ENCODE peak calls at places on chromosomes 4 and X, in five cellular contexts. O is pancreas, U is endodermal cell, Z is upper lobe of right lung, V is mammary epithelial cell. T is an unnamed sample.

GRCh38 chrX:103158317-103158621 is 56.6 kb upstream of the BEX4 start:
- DNase-seq in O (no peak), U (no peak), Z (no peak), V (no peak), T (no peak)

GRCh38 chr4:1531683-1532548 is 125.7 kb upstream of the NKX1-1 start:
- DNase-seq in O (peak; percentile 43), U (no peak), Z (no peak), V (no peak), T (no peak)

GRCh38 chr4:13547563-13548041 is 3.3 kb upstream of the NKX3-2 start:
- DNase-seq in O (no peak), U (peak; percentile 79), Z (no peak), V (no peak), T (no peak)

GRCh38 chrX:105706041-105706440 is 116.3 kb upstream of the NRK start:
- DNase-seq in O (no peak), U (no peak), Z (no peak), V (peak; percentile 57), T (no peak)

GRCh38 chrX:135737361-135738071 is 24.1 kb downstream of the CT45A1 start:
- DNase-seq in O (no peak), U (no peak), Z (no peak), V (no peak), T (no peak)

GRCh38 chrX:154649864-154650510 is 3.4 kb downstream of the CTAG2 start:
- DNase-seq in O (no peak), U (no peak), Z (no peak), V (no peak), T (no peak)

GRCh38 chr4:98838977-98839618 is 89.8 kb downstream of the EIF4E start:
- DNase-seq in O (no peak), U (no peak), Z (no peak), V (peak; percentile 2), T (no peak)

GRCh38 chr4:17962171-17962570 is 59.4 kb downstream of the LCORL start:
- DNase-seq in O (no peak), U (no peak), Z (no peak), V (no peak), T (no peak)

GRCh38 chr4:30294295-30294694 is 425.9 kb upstream of the PCDH7 start:
- DNase-seq in O (no peak), U (no peak), Z (no peak), V (no peak), T (no peak)

GRCh38 chrX:120358687-120359086 is 3.2 kb upstream of the ATP1B4 start:
- DNase-seq in O (no peak), U (no peak), Z (no peak), V (peak; percentile 78), T (no peak)

GRCh38 chr4:137200322-137200721 is 332.0 kb downstream of the PCDH18 start:
- DNase-seq in O (no peak), U (no peak), Z (no peak), V (no peak), T (no peak)

GRCh38 chr4:147334478-147334877 is 146.4 kb upstream of the EDNRA start:
- DNase-seq in O (no peak), U (no peak), Z (no peak), V (no peak), T (no peak)

GRCh38 chrX:41688835-41689234 is at the start of gene GPR34:
- DNase-seq in O (no peak), U (no peak), Z (no peak), V (no peak), T (no peak)

GRCh38 chr4:20192754-20193521 is 58.8 kb upstream of the SLIT2 start:
- DNase-seq in O (no peak), U (no peak), Z (no peak), V (peak; percentile 47), T (no peak)

GRCh38 chrX:53093177-53093655 is 726 bp upstream of the KANTR start:
- DNase-seq in O (peak; percentile 81), U (peak; percentile 88), Z (peak; percentile 91), V (peak; percentile 59), T (no peak)

GRCh38 chr4:148330724-148331123 is 111.5 kb downstream of the NR3C2 start:
- DNase-seq in O (no peak), U (no peak), Z (no peak), V (no peak), T (no peak)

GRCh38 chr4:149005191-149005590 is 563.0 kb upstream of the NR3C2 start:
- DNase-seq in O (no peak), U (peak; percentile 53), Z (no peak), V (no peak), T (no peak)

GRCh38 chr4:138178566-138178965 is 63.6 kb downstream of the SLC7A11 start:
- DNase-seq in O (no peak), U (no peak), Z (no peak), V (peak; percentile 23), T (no peak)

GRCh38 chrX:70026112-70026850 is 23.5 kb downstream of the AWAT2 start:
- DNase-seq in O (no peak), U (no peak), Z (no peak), V (peak; percentile 37), T (no peak)

GRCh38 chr4:45442466-45442865 is 681.4 kb downstream of the GABRG1 start:
- DNase-seq in O (no peak), U (peak; percentile 54), Z (no peak), V (peak; percentile 31), T (no peak)

GRCh38 chr4:7655549-7656243 is 221.0 kb upstream of the PSAPL1 start:
- DNase-seq in O (no peak), U (peak; percentile 63), Z (no peak), V (no peak), T (no peak)

GRCh38 chr4:51923343-51923742 is 80.4 kb downstream of the DCUN1D4 start:
- DNase-seq in O (no peak), U (no peak), Z (no peak), V (peak; percentile 82), T (no peak)

GRCh38 chr4:1997712-1998111 is 11.1 kb downstream of the NELFA start:
- DNase-seq in O (no peak), U (no peak), Z (no peak), V (no peak), T (no peak)

GRCh38 chrX:111823068-111823467 is 52.9 kb upstream of the TRPC5OS start:
- DNase-seq in O (no peak), U (peak; percentile 94), Z (no peak), V (no peak), T (no peak)

GRCh38 chrX:150715180-150715579 is 22.0 kb downstream of the MTMR1 start:
- DNase-seq in O (no peak), U (no peak), Z (no peak), V (peak; percentile 23), T (no peak)

GRCh38 chr4:94976371-94977011 is 218.7 kb downstream of the BMPR1B start:
- DNase-seq in O (no peak), U (no peak), Z (no peak), V (peak; percentile 56), T (no peak)

GRCh38 chr4:52001616-52002015 is 18.5 kb downstream of the LRRC66 start:
- DNase-seq in O (no peak), U (no peak), Z (no peak), V (peak; percentile 62), T (no peak)

GRCh38 chrX:56792270-56793111 is 63.4 kb downstream of the NBDY start:
- DNase-seq in O (peak; percentile 21), U (peak; percentile 13), Z (peak; percentile 2), V (no peak), T (no peak)

GRCh38 chrX:68895339-68896250 is 66.8 kb downstream of the EFNB1 start:
- DNase-seq in O (no peak), U (no peak), Z (no peak), V (peak; percentile 65), T (peak; percentile 15)

GRCh38 chrX:138711399-138712347 is at the start of gene FGF13:
- DNase-seq in O (peak; percentile 59), U (peak; percentile 85), Z (peak; percentile 49), V (no peak), T (no peak)

GRCh38 chr4:180380733-180381132 is 1862.5 kb upstream of the TENM3 start:
- DNase-seq in O (no peak), U (no peak), Z (no peak), V (peak; percentile 88), T (no peak)

GRCh38 chr4:157978680-157979361 is 194.0 kb downstream of the GASK1B start:
- DNase-seq in O (no peak), U (peak; percentile 79), Z (peak; percentile 67), V (peak; percentile 44), T (no peak)

GRCh38 chrX:103073442-103073841 is 9.5 kb upstream of the BEX1 start:
- DNase-seq in O (no peak), U (no peak), Z (no peak), V (no peak), T (no peak)

GRCh38 chr4:150305995-150306394 is 227.8 kb downstream of the DCLK2 start:
- DNase-seq in O (no peak), U (no peak), Z (no peak), V (peak; percentile 51), T (no peak)

GRCh38 chr4:152535903-152536544 is at the start of gene FBXW7:
- DNase-seq in O (peak; percentile 100), U (peak; percentile 100), Z (peak; percentile 100), V (peak; percentile 99), T (peak; percentile 97)
- TF ChIP-seq CTCF in O (no peak), U (no peak), Z (no peak), V (no peak), T (no peak)

GRCh38 chr4:67762091-67762490 is 7.9 kb upstream of the GNRHR start:
- DNase-seq in O (no peak), U (no peak), Z (no peak), V (no peak), T (no peak)

GRCh38 chr4:67765928-67766327 is 11.7 kb upstream of the GNRHR start:
- DNase-seq in O (no peak), U (no peak), Z (no peak), V (peak; percentile 32), T (no peak)

GRCh38 chr4:67765401-67765800 is 11.2 kb upstream of the GNRHR start:
- DNase-seq in O (no peak), U (no peak), Z (no peak), V (no peak), T (no peak)

GRCh38 chr4:67764183-67764582 is 10.0 kb upstream of the GNRHR start:
- DNase-seq in O (no peak), U (no peak), Z (no peak), V (no peak), T (no peak)
- H3K4me1 ChIP-seq in O (no peaks in the 10 kb centered on the region), U (no peaks in the 10 kb centered on the region), Z (no peaks in the 10 kb centered on the region), V (peaks cover 2% of the 10 kb centered on the region), T (no peaks in the 10 kb centered on the region)

GRCh38 chr4:77062856-77063255 is 12.9 kb downstream of the CCNI start:
- DNase-seq in O (no peak), U (no peak), Z (no peak), V (no peak), T (no peak)

DNA sequence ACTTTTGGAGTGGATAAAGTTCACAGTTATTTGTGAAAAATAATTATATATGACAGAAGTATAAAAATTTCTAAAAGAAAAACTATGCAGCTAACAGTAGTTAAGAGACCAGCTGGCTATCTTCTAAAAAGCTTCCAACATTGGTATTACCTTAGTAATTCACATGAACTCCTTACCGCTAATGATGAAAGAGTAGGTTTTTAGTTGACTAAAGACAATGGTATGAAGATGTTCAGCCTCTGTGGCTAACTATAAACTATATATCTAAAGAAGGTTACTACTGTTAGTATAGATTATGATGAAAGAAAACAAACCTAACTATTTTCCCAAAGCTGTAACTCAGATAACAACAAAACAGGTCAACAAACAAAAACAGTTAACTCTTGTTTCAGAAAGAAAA is 10.4 kb downstream of the CCNI start:
- DNase-seq in O (no peak), U (no peak), Z (no peak), V (peak; percentile 24), T (no peak)
- H3K36me3 ChIP-seq in O (no peaks in the 10 kb centered on the region), U (peaks cover 75% of the 10 kb centered on the region), Z (peaks cover 59% of the 10 kb centered on the region), V (peaks cover 30% of the 10 kb centered on the region), T (peaks cover 29% of the 10 kb centered on the region)

GRCh38 chrX:153642655-153643430 is 4.2 kb upstream of the DUSP9 start:
- DNase-seq in O (peak; percentile 53), U (peak; percentile 49), Z (no peak), V (no peak), T (no peak)
- TF ChIP-seq CTCF in O (no peak), U (no peak), Z (no peak), V (no peak), T (no peak)

T was measured in thoracic aorta.